ENCODE peak calls at places on chromosomes 5 and 9, in seven cellular contexts. O is SK-N-SH, F is HCT116, M is H1, W is GM12878, I is K562, Y is HepG2. C is an unnamed sample.

GRCh38 chr5:173163219-173163618 is 18.9 kb downstream of the BNIP1 start:
- DNase-seq in I (no peak), M (no peak), F (no peak), O (no peak), W (no peak), Y (no peak), C (no peak)

GRCh38 chr9:76716270-76716669 is 48.0 kb upstream of the PCA3 start:
- DNase-seq in Y (no peak), W (no peak), F (no peak), I (no peak), M (no peak), O (no peak), C (no peak)

GRCh38 chr9:84371737-84372136 is 31.2 kb upstream of the SLC28A3 start:
- DNase-seq in I (no peak), M (no peak), W (no peak), O (no peak), F (no peak), Y (peak; percentile 7), C (no peak)

GRCh38 chr9:126957687-126958053 is 43.1 kb downstream of the RALGPS1 start:
- DNase-seq in F (peak; percentile 18), M (peak; percentile 28), W (no peak), O (no peak), I (no peak), Y (no peak), C (no peak)

GRCh38 chr9:107036367-107036766 is 173.4 kb downstream of the ZNF462 start:
- DNase-seq in O (no peak), M (no peak), F (no peak), Y (no peak), I (no peak), W (no peak), C (no peak)

GRCh38 chr5:135308752-135309151 is 90.3 kb downstream of the MACROH2A1 start:
- DNase-seq in W (no peak), F (no peak), O (no peak), Y (peak; percentile 78), I (no peak), M (no peak), C (no peak)

GRCh38 chr9:77605449-77606220 is 42.5 kb downstream of the GNA14 start:
- DNase-seq in W (no peak), O (no peak), M (no peak), Y (no peak), F (no peak), I (no peak), C (no peak)

GRCh38 chr5:179923422-179923821 is 15.7 kb upstream of the TBC1D9B start:
- DNase-seq in I (peak; percentile 24), W (peak; percentile 15), O (no peak), Y (no peak), M (no peak), F (no peak), C (no peak)

GRCh38 chr9:127943746-127944145 is 6.1 kb upstream of the DPM2 start:
- DNase-seq in M (peak; percentile 93), Y (peak; percentile 61), W (no peak), I (peak; percentile 82), O (peak; percentile 92), F (peak; percentile 51), C (peak; percentile 68)

GRCh38 chr5:96198673-96199072 is 234.4 kb downstream of the PCSK1 start:
- DNase-seq in O (no peak), M (no peak), W (no peak), F (no peak), Y (no peak), I (no peak), C (no peak)

GRCh38 chr5:157680239-157680638 is 8.9 kb downstream of the C5orf52 start:
- DNase-seq in I (no peak), O (no peak), F (no peak), Y (no peak), M (no peak), W (no peak), C (no peak)

GRCh38 chr9:133708770-133709611 is 29.2 kb downstream of the SARDH start:
- DNase-seq in Y (no peak), M (no peak), F (no peak), O (no peak), W (peak; percentile 7), I (no peak), C (no peak)

GRCh38 chr9:36632892-36633291 is 60.2 kb downstream of the MELK start:
- DNase-seq in I (no peak), F (peak; percentile 7), M (no peak), O (peak; percentile 47), W (no peak), Y (peak; percentile 15), C (peak; percentile 3)

GRCh38 chr9:16121593-16121992 is 568.8 kb downstream of the CCDC171 start:
- DNase-seq in O (peak; percentile 53), I (no peak), Y (no peak), W (no peak), M (no peak), F (no peak), C (no peak)

GRCh38 chr5:38607930-38608545 is 51.6 kb upstream of the LIFR start:
- DNase-seq in W (no peak), I (peak; percentile 42), Y (peak; percentile 6), F (no peak), O (no peak), M (no peak), C (no peak)

GRCh38 chr5:127340606-127341005 is 50.0 kb downstream of the MEGF10 start:
- DNase-seq in F (no peak), W (no peak), I (no peak), M (no peak), Y (no peak), O (no peak), C (no peak)

GRCh38 chr9:71490810-71491209 is 277.5 kb downstream of the CEMIP2 start:
- DNase-seq in Y (peak; percentile 4), M (no peak), W (no peak), I (no peak), F (no peak), O (no peak), C (no peak)

GRCh38 chr9:12760758-12761157 is 14.1 kb upstream of the LURAP1L start:
- DNase-seq in I (no peak), Y (no peak), O (no peak), F (no peak), M (no peak), W (no peak), C (no peak)

GRCh38 chr9:6757988-6758417 is 230 bp downstream of the KDM4C start:
- DNase-seq in I (peak; percentile 96), Y (no peak), M (peak; percentile 97), O (peak; percentile 100), W (no peak), F (no peak), C (no peak)

GRCh38 chr5:135745897-135746500 is 88.5 kb upstream of the SLC25A48 start:
- DNase-seq in F (no peak), M (no peak), W (no peak), O (no peak), I (no peak), Y (no peak), C (no peak)

GRCh38 chr9:1018121-1018520 is 32.0 kb upstream of the DMRT2 start:
- DNase-seq in I (peak; percentile 13), F (peak; percentile 13), M (peak; percentile 65), W (no peak), Y (peak; percentile 35), O (no peak), C (peak; percentile 13)

GRCh38 chr5:141646026-141646425 is 5.2 kb downstream of the FCHSD1 start:
- DNase-seq in Y (no peak), M (no peak), I (no peak), O (no peak), W (no peak), F (no peak), C (no peak)

GRCh38 chr5:28517691-28518090 is 1479.3 kb upstream of the CDH9 start:
- DNase-seq in Y (no peak), W (no peak), I (no peak), O (no peak), M (no peak), F (no peak), C (no peak)

GRCh38 chr9:121633144-121633714 is 18.2 kb upstream of the DAB2IP start:
- DNase-seq in O (peak; percentile 47), M (no peak), I (no peak), W (no peak), F (no peak), Y (peak; percentile 72), C (no peak)
- TF ChIP-seq YY1 in O (no peak), M (no peak), I (no peak), W (no peak), F (no peak), Y (no peak), C (no peak)

GRCh38 chr5:32145378-32145777 is 28.7 kb downstream of the GOLPH3 start:
- DNase-seq in O (no peak), W (no peak), Y (no peak), I (no peak), F (no peak), M (no peak), C (no peak)

GRCh38 chr5:32147236-32147635 is 26.9 kb downstream of the GOLPH3 start:
- DNase-seq in W (no peak), Y (no peak), I (no peak), F (no peak), M (no peak), O (no peak), C (no peak)

GRCh38 chr5:32144637-32145207 is 29.4 kb downstream of the GOLPH3 start:
- DNase-seq in M (no peak), F (no peak), W (no peak), Y (no peak), O (peak; percentile 21), I (no peak), C (no peak)

GRCh38 chr5:32147959-32148358 is 26.2 kb downstream of the GOLPH3 start:
- DNase-seq in W (no peak), I (peak; percentile 60), M (no peak), F (no peak), Y (peak; percentile 41), O (no peak), C (no peak)

GRCh38 chr5:32143991-32144636 is 30.0 kb downstream of the GOLPH3 start:
- DNase-seq in M (no peak), Y (peak; percentile 55), I (no peak), F (no peak), W (no peak), O (no peak), C (no peak)
- H3K4me1 ChIP-seq in M (no peaks in the 10 kb centered on the region), Y (peaks cover 53% of the 10 kb centered on the region), I (no peaks in the 10 kb centered on the region), F (no peaks in the 10 kb centered on the region), W (no peaks in the 10 kb centered on the region), O (peaks cover 25% of the 10 kb centered on the region), C (no peaks in the 10 kb centered on the region)

DNA sequence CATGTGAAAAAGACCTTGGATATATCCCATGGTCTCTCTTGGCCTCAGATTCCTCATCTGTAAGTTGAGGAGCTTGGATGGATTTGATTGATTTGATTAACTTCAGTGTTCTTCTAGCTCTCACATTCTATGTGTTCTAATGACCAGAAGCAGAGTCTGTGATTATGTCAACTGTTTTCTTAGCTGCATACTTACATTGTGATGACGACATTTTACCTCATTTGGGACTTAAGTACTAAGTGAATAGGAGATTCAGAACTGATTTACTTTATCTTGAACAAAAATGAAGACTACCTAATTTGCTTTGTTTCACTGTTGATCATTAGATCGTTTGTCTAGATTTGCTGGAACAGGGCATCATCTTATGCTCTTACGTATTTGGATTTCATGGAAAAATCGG is 427.7 kb downstream of the SH3GL2 start:
- DNase-seq in F (no peak), Y (no peak), I (no peak), O (no peak), M (no peak), W (no peak), C (no peak)
- TF ChIP-seq YY1 in F (no peak), Y (no peak), I (no peak), O (no peak), M (no peak), W (no peak), C (no peak)

DNA sequence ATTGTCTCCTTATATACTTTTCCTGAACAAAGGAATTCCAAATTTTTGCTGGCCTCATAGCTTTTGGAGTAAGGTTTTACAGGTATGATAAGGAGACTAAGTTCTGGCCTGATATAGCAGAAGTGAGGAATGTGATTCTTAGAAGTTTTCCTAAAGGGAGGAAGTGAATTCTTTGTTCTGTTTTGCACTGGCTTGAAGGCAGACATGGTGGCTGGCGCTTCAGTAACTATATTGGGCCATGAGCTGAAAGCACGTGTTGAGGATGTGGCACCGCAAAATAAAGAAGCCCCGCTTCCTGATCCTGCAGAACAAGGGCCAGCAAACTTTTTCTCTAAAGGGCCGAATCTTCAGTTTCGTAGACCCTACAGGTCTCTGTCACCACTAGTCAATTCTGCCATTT is 224.2 kb downstream of the SNX18 start:
- DNase-seq in W (no peak), F (no peak), I (no peak), O (no peak), Y (no peak), M (no peak), C (no peak)
- H3K4me1 ChIP-seq in W (peaks cover 14% of the 10 kb centered on the region), F (peaks cover 16% of the 10 kb centered on the region), I (peaks cover 16% of the 10 kb centered on the region), O (peaks cover 21% of the 10 kb centered on the region), Y (peaks cover 7% of the 10 kb centered on the region), M (peaks cover 4% of the 10 kb centered on the region), C (peaks cover 6% of the 10 kb centered on the region)